ENCODE peak calls at places on chromosomes 13 and 19, in six cellular contexts. One of them, this sample, is unnamed.

GRCh38 chr13:101429733-101430132 is 13.4 kb upstream of the NALCN start:
- DNase-seq in HCT116: no peak
- DNase-seq in SK-N-SH: no peak
- DNase-seq in GM12878: no peak
- DNase-seq in K562: no peak
- DNase-seq in HepG2: no peak
- DNase-seq in this sample: no peak

GRCh38 chr13:90222758-90223157 is 1124.7 kb upstream of the MIR17HG start:
- DNase-seq in HCT116: no peak
- DNase-seq in SK-N-SH: no peak
- DNase-seq in GM12878: no peak
- DNase-seq in K562: no peak
- DNase-seq in HepG2: no peak
- DNase-seq in this sample: no peak

GRCh38 chr13:76828316-76828741 is 57.9 kb downstream of the KCTD12 start:
- DNase-seq in HCT116: no peak
- DNase-seq in SK-N-SH: no peak
- DNase-seq in GM12878: no peak
- DNase-seq in K562: no peak
- DNase-seq in HepG2: no peak
- DNase-seq in this sample: no peak

GRCh38 chr13:110006304-110006703 is 219.9 kb upstream of the IRS2 start:
- DNase-seq in HCT116: peak; percentile 62
- DNase-seq in SK-N-SH: no peak
- DNase-seq in GM12878: no peak
- DNase-seq in K562: no peak
- DNase-seq in HepG2: no peak
- DNase-seq in this sample: no peak

GRCh38 chr13:30346159-30346788 is 38.9 kb upstream of the KATNAL1 start:
- DNase-seq in HCT116: no peak
- DNase-seq in SK-N-SH: no peak
- DNase-seq in GM12878: peak; percentile 64
- DNase-seq in K562: no peak
- DNase-seq in HepG2: no peak
- DNase-seq in this sample: no peak

GRCh38 chr13:30576528-30576927 is 41.2 kb upstream of the USPL1 start:
- DNase-seq in HCT116: no peak
- DNase-seq in SK-N-SH: no peak
- DNase-seq in GM12878: no peak
- DNase-seq in K562: peak; percentile 47
- DNase-seq in HepG2: peak; percentile 1
- DNase-seq in this sample: no peak

GRCh38 chr19:1363599-1363998 is 20.1 kb upstream of the NDUFS7 start:
- DNase-seq in HCT116: no peak
- DNase-seq in SK-N-SH: no peak
- DNase-seq in GM12878: no peak
- DNase-seq in K562: no peak
- DNase-seq in HepG2: no peak
- DNase-seq in this sample: no peak

GRCh38 chr19:16612631-16613030 is 15.4 kb downstream of the MED26 start:
- DNase-seq in HCT116: no peak
- DNase-seq in SK-N-SH: no peak
- DNase-seq in GM12878: no peak
- DNase-seq in K562: no peak
- DNase-seq in HepG2: no peak
- DNase-seq in this sample: no peak

GRCh38 chr13:69524459-69525155 is 583.0 kb upstream of the ATXN8OS start:
- DNase-seq in HCT116: no peak
- DNase-seq in SK-N-SH: no peak
- DNase-seq in GM12878: no peak
- DNase-seq in K562: peak; percentile 0
- DNase-seq in HepG2: no peak
- DNase-seq in this sample: no peak

GRCh38 chr19:35879770-35880317 is 11.5 kb downstream of the APLP1 start:
- DNase-seq in HCT116: peak; percentile 75
- DNase-seq in SK-N-SH: peak; percentile 79
- DNase-seq in GM12878: no peak
- DNase-seq in K562: peak; percentile 96
- DNase-seq in HepG2: peak; percentile 73
- DNase-seq in this sample: peak; percentile 50

GRCh38 chr13:61417171-61417570 is 1.5 kb upstream of the PCDH20 start:
- DNase-seq in HCT116: no peak
- DNase-seq in SK-N-SH: no peak
- DNase-seq in GM12878: no peak
- DNase-seq in K562: no peak
- DNase-seq in HepG2: no peak
- DNase-seq in this sample: no peak

GRCh38 chr19:947707-948533 is 22.1 kb downstream of the ARID3A start:
- DNase-seq in HCT116: no peak
- DNase-seq in SK-N-SH: no peak
- DNase-seq in GM12878: peak; percentile 92
- DNase-seq in K562: no peak
- DNase-seq in HepG2: no peak
- DNase-seq in this sample: no peak

GRCh38 chr19:46860846-46861690 is at the start of gene ARHGAP35:
- DNase-seq in HCT116: no peak
- DNase-seq in SK-N-SH: peak; percentile 92
- DNase-seq in GM12878: no peak
- DNase-seq in K562: peak; percentile 94
- DNase-seq in HepG2: no peak
- DNase-seq in this sample: no peak

GRCh38 chr19:41619018-41619571 is 7.8 kb downstream of the CEACAM4 start:
- DNase-seq in HCT116: no peak
- DNase-seq in SK-N-SH: no peak
- DNase-seq in GM12878: no peak
- DNase-seq in K562: no peak
- DNase-seq in HepG2: no peak
- DNase-seq in this sample: no peak

GRCh38 chr19:955803-956746 is 28.1 kb upstream of the WDR18 start:
- DNase-seq in HCT116: no peak
- DNase-seq in SK-N-SH: no peak
- DNase-seq in GM12878: no peak
- DNase-seq in K562: no peak
- DNase-seq in HepG2: no peak
- DNase-seq in this sample: no peak

GRCh38 chr13:20394506-20394905 is 131.2 kb downstream of the CRYL1 start:
- DNase-seq in HCT116: no peak
- DNase-seq in SK-N-SH: no peak
- DNase-seq in GM12878: no peak
- DNase-seq in K562: no peak
- DNase-seq in HepG2: no peak
- DNase-seq in this sample: no peak

GRCh38 chr13:89514534-89515312 is 1832.8 kb upstream of the MIR17HG start:
- DNase-seq in HCT116: no peak
- DNase-seq in SK-N-SH: no peak
- DNase-seq in GM12878: no peak
- DNase-seq in K562: no peak
- DNase-seq in HepG2: peak; percentile 50
- DNase-seq in this sample: peak; percentile 43

GRCh38 chr13:44189085-44189484 is 184.5 kb upstream of the SERP2 start:
- DNase-seq in HCT116: no peak
- DNase-seq in SK-N-SH: no peak
- DNase-seq in GM12878: no peak
- DNase-seq in K562: no peak
- DNase-seq in HepG2: no peak
- DNase-seq in this sample: no peak

GRCh38 chr13:44193731-44194130 is 179.9 kb upstream of the SERP2 start:
- DNase-seq in HCT116: no peak
- DNase-seq in SK-N-SH: no peak
- DNase-seq in GM12878: no peak
- DNase-seq in K562: no peak
- DNase-seq in HepG2: no peak
- DNase-seq in this sample: no peak

GRCh38 chr13:44191103-44191502 is 182.5 kb upstream of the SERP2 start:
- DNase-seq in HCT116: no peak
- DNase-seq in SK-N-SH: no peak
- DNase-seq in GM12878: no peak
- DNase-seq in K562: no peak
- DNase-seq in HepG2: no peak
- DNase-seq in this sample: no peak

GRCh38 chr13:44188257-44188656 is 185.4 kb upstream of the SERP2 start:
- DNase-seq in HCT116: peak; percentile 16
- DNase-seq in SK-N-SH: no peak
- DNase-seq in GM12878: no peak
- DNase-seq in K562: peak; percentile 5
- DNase-seq in HepG2: no peak
- DNase-seq in this sample: no peak

DNA sequence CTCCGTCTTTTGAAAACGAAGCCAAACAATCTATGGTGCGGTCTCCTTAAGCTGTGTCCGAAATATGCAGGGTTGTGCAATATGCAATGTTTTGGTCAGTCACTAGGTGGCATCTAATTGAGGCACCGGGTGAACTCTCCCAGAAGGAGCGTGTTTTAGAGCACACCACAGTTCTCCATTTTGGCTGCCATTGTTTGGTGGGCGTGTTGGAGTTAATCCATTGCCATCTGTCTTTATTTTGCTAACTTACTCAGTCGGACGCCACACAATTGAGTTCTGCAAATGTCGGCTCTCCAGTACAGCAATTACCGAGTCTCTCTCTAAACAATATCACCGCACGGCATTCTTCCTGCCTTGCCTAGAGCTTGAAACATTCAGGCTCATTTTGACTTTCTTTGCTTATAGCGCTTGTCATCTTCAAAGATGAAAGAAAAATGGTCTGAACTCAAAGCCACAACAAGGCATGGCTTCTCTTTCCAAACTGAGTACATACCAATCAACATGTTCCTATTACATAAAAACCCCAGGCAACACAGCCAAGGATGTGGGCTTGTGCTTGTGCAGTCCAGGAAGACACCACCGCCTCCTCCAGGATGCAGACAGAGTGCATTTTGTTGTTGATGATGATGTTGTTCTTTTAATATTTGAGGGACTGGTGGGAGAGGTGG is 182.0 kb upstream of the SERP2 start:
- DNase-seq in HCT116: peak; percentile 81
- DNase-seq in SK-N-SH: peak; percentile 58
- DNase-seq in GM12878: no peak
- DNase-seq in K562: peak; percentile 53
- DNase-seq in HepG2: peak; percentile 64
- DNase-seq in this sample: no peak
- TF ChIP-seq POLR2AphosphoS5 in HCT116: peak; percentile 50
- TF ChIP-seq POLR2AphosphoS5 in SK-N-SH: no peak
- TF ChIP-seq POLR2AphosphoS5 in GM12878: no peak
- TF ChIP-seq POLR2AphosphoS5 in K562: no peak
- TF ChIP-seq POLR2AphosphoS5 in HepG2: no peak
- TF ChIP-seq POLR2AphosphoS5 in this sample: no peak

DNA sequence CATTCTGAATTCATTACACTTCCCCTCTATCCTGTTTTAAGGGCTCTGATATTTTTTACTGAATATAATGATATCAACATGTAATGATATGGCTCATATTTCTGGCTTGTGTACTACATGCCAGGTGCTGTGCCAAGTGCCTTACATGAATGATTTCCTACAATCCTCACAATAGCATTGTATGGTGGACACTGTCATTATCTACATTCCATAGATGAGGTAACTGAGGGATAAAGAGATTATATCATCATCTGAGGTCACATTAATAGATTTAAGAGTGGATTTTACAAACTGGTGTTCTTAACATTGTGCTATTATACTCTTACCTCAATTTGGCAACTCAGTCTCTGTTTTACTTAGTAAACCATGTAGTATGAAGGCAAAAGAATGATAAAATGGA is 502.0 kb downstream of the LIG4 start:
- DNase-seq in HCT116: no peak
- DNase-seq in SK-N-SH: no peak
- DNase-seq in GM12878: no peak
- DNase-seq in K562: no peak
- DNase-seq in HepG2: no peak
- DNase-seq in this sample: no peak
- TF ChIP-seq SIN3A in HCT116: no peak
- TF ChIP-seq SIN3A in SK-N-SH: no peak
- TF ChIP-seq SIN3A in GM12878: no peak
- TF ChIP-seq SIN3A in K562: no peak
- TF ChIP-seq SIN3A in HepG2: no peak
- TF ChIP-seq SIN3A in this sample: no peak

DNA sequence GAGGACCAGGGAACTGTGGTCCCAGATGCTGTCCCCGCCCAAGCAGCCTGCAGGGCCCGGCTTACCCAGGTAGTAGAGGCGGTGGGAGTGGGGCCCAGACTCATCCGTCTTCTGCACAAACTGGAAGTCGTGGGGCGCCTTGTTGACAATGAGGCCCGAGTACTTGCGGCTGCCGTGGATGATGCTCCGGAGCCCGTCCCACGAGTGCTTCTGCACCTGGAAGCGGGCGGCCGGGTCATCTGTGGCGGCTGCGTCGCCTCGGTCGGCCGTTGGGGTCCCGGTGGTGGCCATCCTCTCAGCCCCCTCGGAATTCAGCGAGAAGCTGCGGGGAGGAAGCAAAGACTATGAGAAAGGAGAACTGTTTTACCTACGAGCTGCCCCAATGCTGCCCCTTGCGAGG is 9.6 kb downstream of the DPP9 start:
- DNase-seq in HCT116: no peak
- DNase-seq in SK-N-SH: no peak
- DNase-seq in GM12878: no peak
- DNase-seq in K562: no peak
- DNase-seq in HepG2: no peak
- DNase-seq in this sample: no peak
- H3K4me1 ChIP-seq in HCT116: peaks cover 18% of the 10 kb centered on the region
- H3K4me1 ChIP-seq in SK-N-SH: no peaks in the 10 kb centered on the region
- H3K4me1 ChIP-seq in GM12878: peaks cover 17% of the 10 kb centered on the region
- H3K4me1 ChIP-seq in K562: peaks cover 29% of the 10 kb centered on the region
- H3K4me1 ChIP-seq in HepG2: peaks cover 54% of the 10 kb centered on the region
- H3K4me1 ChIP-seq in this sample: peaks cover 45% of the 10 kb centered on the region

GRCh38 chr13:26920614-26921355 is 160.2 kb upstream of the GPR12 start:
- DNase-seq in HCT116: no peak
- DNase-seq in SK-N-SH: no peak
- DNase-seq in GM12878: no peak
- DNase-seq in K562: no peak
- DNase-seq in HepG2: no peak
- DNase-seq in this sample: no peak

GRCh38 chr13:26914624-26915023 is 154.0 kb upstream of the GPR12 start:
- DNase-seq in HCT116: peak; percentile 6
- DNase-seq in SK-N-SH: no peak
- DNase-seq in GM12878: peak; percentile 9
- DNase-seq in K562: no peak
- DNase-seq in HepG2: no peak
- DNase-seq in this sample: no peak

GRCh38 chr13:26921918-26922317 is 161.3 kb upstream of the GPR12 start:
- DNase-seq in HCT116: no peak
- DNase-seq in SK-N-SH: no peak
- DNase-seq in GM12878: no peak
- DNase-seq in K562: no peak
- DNase-seq in HepG2: no peak
- DNase-seq in this sample: no peak

GRCh38 chr13:26923824-26924605 is 163.4 kb upstream of the GPR12 start:
- DNase-seq in HCT116: no peak
- DNase-seq in SK-N-SH: no peak
- DNase-seq in GM12878: no peak
- DNase-seq in K562: no peak
- DNase-seq in HepG2: no peak
- DNase-seq in this sample: no peak

DNA sequence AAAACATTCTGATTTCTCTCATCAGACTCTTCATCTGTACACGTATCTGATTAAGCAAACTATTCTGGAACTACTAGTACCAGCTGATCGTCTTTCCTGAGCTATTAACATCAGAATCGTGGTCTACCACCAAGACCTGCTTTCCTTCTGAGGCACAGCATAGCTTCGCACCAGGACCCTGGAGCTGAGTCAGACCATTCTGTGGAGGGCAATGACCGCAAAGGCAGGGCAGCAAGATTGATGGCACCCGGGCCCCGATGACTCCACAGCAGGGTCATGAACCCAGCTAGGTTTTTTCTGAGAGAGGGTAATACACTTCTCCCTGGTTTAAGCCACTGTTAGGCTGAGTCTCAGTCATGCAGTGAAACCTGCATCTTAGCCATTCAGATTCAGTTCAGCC is 158.7 kb upstream of the GPR12 start:
- DNase-seq in HCT116: no peak
- DNase-seq in SK-N-SH: no peak
- DNase-seq in GM12878: no peak
- DNase-seq in K562: no peak
- DNase-seq in HepG2: no peak
- DNase-seq in this sample: no peak
- TF ChIP-seq POLR2AphosphoS5 in HCT116: no peak
- TF ChIP-seq POLR2AphosphoS5 in SK-N-SH: no peak
- TF ChIP-seq POLR2AphosphoS5 in GM12878: no peak
- TF ChIP-seq POLR2AphosphoS5 in K562: no peak
- TF ChIP-seq POLR2AphosphoS5 in HepG2: no peak
- TF ChIP-seq POLR2AphosphoS5 in this sample: no peak